ENCODE peak calls at places on chromosome 20, in ten cellular contexts. O is GM12878; N is endothelial cell of umbilical vein; S is MM.1S; C is CD8-positive, alpha-beta T cell; Z is stomach; D is PC-3; A is ascending aorta; F is mesendoderm; R is aorta. B is an unnamed sample.

GRCh38 chr20:10239954-10240353 is 21.3 kb downstream of the SNAP25 start:
- DNase-seq in O (no peak), N (peak; percentile 29), S (no peak), C (no peak), Z (peak; percentile 38), D (peak; percentile 32), A (no peak), F (no peak), R (no peak), B (no peak)

GRCh38 chr20:32619586-32619985 is 34.5 kb upstream of the NOL4L start:
- DNase-seq in O (no peak), N (no peak), S (no peak), C (no peak), Z (no peak), D (no peak), A (no peak), F (no peak), R (no peak), B (no peak)

GRCh38 chr20:4956200-4956810 is 45.0 kb downstream of the SLC23A2 start:
- DNase-seq in O (no peak), N (peak; percentile 79), S (peak; percentile 61), C (no peak), Z (no peak), D (peak; percentile 86), A (no peak), F (peak; percentile 62), R (no peak), B (no peak)

GRCh38 chr20:59518881-59519706 is 85.2 kb upstream of the PHACTR3 start:
- DNase-seq in O (no peak), N (peak; percentile 46), S (peak; percentile 60), C (no peak), Z (peak; percentile 37), D (peak; percentile 80), A (no peak), F (peak; percentile 79), R (no peak), B (peak; percentile 81)

GRCh38 chr20:44585042-44585968 is 2.9 kb downstream of the PKIG start:
- DNase-seq in O (peak; percentile 73), N (no peak), S (no peak), C (no peak), Z (no peak), D (no peak), A (no peak), F (no peak), R (no peak), B (no peak)

GRCh38 chr20:38320221-38320620 is 16.3 kb downstream of the BPI start:
- DNase-seq in O (no peak), N (no peak), S (no peak), C (no peak), Z (no peak), D (no peak), A (no peak), F (no peak), R (no peak), B (no peak)

GRCh38 chr20:6081236-6081635 is 27.4 kb upstream of the LRRN4 start:
- DNase-seq in O (no peak), N (no peak), S (no peak), C (no peak), Z (no peak), D (peak; percentile 23), A (no peak), F (no peak), R (no peak), B (no peak)

GRCh38 chr20:46230811-46231282 is 77.5 kb downstream of the CDH22 start:
- DNase-seq in O (no peak), N (peak; percentile 21), S (peak; percentile 21), C (no peak), Z (no peak), D (peak; percentile 52), A (no peak), F (peak; percentile 87), R (no peak), B (peak; percentile 84)

GRCh38 chr20:33668087-33668790 is 1.5 kb downstream of the ACTL10 start:
- DNase-seq in O (no peak), N (no peak), S (no peak), C (peak; percentile 71), Z (peak; percentile 88), D (no peak), A (no peak), F (no peak), R (peak; percentile 92), B (peak; percentile 93)

GRCh38 chr20:4820833-4821518 is 99.3 kb downstream of the PRND start:
- DNase-seq in O (no peak), N (peak; percentile 22), S (no peak), C (no peak), Z (no peak), D (peak; percentile 81), A (no peak), F (no peak), R (no peak), B (no peak)

GRCh38 chr20:63850689-63851547 is 10.4 kb upstream of the ABHD16B start:
- DNase-seq in O (peak; percentile 83), N (no peak), S (peak; percentile 52), C (no peak), Z (no peak), D (no peak), A (no peak), F (no peak), R (no peak), B (no peak)

GRCh38 chr20:11453430-11453829 is 464.3 kb upstream of the BTBD3 start:
- DNase-seq in O (no peak), N (peak; percentile 64), S (no peak), C (no peak), Z (no peak), D (peak; percentile 71), A (no peak), F (no peak), R (no peak), B (no peak)

GRCh38 chr20:50635676-50636600 is 55.4 kb downstream of the RIPOR3 start:
- DNase-seq in O (no peak), N (peak; percentile 54), S (peak; percentile 48), C (peak; percentile 40), Z (peak; percentile 81), D (peak; percentile 80), A (peak; percentile 73), F (peak; percentile 94), R (peak; percentile 87), B (peak; percentile 94)

GRCh38 chr20:38112249-38112942 is 52.7 kb downstream of the TGM2 start:
- DNase-seq in O (no peak), N (no peak), S (no peak), C (no peak), Z (no peak), D (no peak), A (no peak), F (no peak), R (no peak), B (no peak)

GRCh38 chr20:35663813-35664543 is 722 bp downstream of the CPNE1 start:
- DNase-seq in O (no peak), N (peak; percentile 45), S (peak; percentile 65), C (peak; percentile 81), Z (peak; percentile 52), D (peak; percentile 28), A (peak; percentile 68), F (peak; percentile 89), R (no peak), B (peak; percentile 79)

GRCh38 chr20:35665949-35666288 is 1.2 kb upstream of the CPNE1 start:
- DNase-seq in O (no peak), N (no peak), S (no peak), C (no peak), Z (no peak), D (no peak), A (no peak), F (no peak), R (no peak), B (no peak)

GRCh38 chr20:35663516-35663812 is 1.2 kb downstream of the CPNE1 start:
- DNase-seq in O (no peak), N (no peak), S (peak; percentile 34), C (no peak), Z (no peak), D (peak; percentile 47), A (no peak), F (no peak), R (no peak), B (no peak)

GRCh38 chr20:35662541-35662940 is 2.2 kb downstream of the CPNE1 start:
- DNase-seq in O (no peak), N (peak; percentile 12), S (no peak), C (no peak), Z (no peak), D (peak; percentile 9), A (no peak), F (no peak), R (no peak), B (no peak)

GRCh38 chr20:35664544-35665206 is at the start of the genes CPNE1 and RBM12:
- DNase-seq in O (peak; percentile 79), N (peak; percentile 94), S (peak; percentile 93), C (peak; percentile 93), Z (peak; percentile 92), D (peak; percentile 93), A (peak; percentile 95), F (peak; percentile 97), R (peak; percentile 97), B (peak; percentile 99)
- H3K4me1 ChIP-seq in O (peaks cover 10% of the 10 kb centered on the region), N (peaks cover 19% of the 10 kb centered on the region), S (peaks cover 31% of the 10 kb centered on the region), C (peaks cover 29% of the 10 kb centered on the region), Z (peaks cover 40% of the 10 kb centered on the region), D (peaks cover 33% of the 10 kb centered on the region), A (peaks cover 2% of the 10 kb centered on the region), F (no peaks in the 10 kb centered on the region), R (peaks cover 6% of the 10 kb centered on the region), B (peaks cover 30% of the 10 kb centered on the region)

GRCh38 chr20:35257175-35257909 is 20.6 kb downstream of the MMP24OS start:
- DNase-seq in O (no peak), N (peak; percentile 63), S (no peak), C (no peak), Z (no peak), D (peak; percentile 8), A (no peak), F (no peak), R (no peak), B (no peak)
- H3K27me3 ChIP-seq in O (no peaks in the 10 kb centered on the region), N (no peaks in the 10 kb centered on the region), S (no peaks in the 10 kb centered on the region), C (no peaks in the 10 kb centered on the region), Z (no peaks in the 10 kb centered on the region), D (no peaks in the 10 kb centered on the region), A (no peaks in the 10 kb centered on the region), F (no peaks in the 10 kb centered on the region), R (no peaks in the 10 kb centered on the region), B (no peaks in the 10 kb centered on the region)

GRCh38 chr20:41553142-41553879 is 64.9 kb downstream of the CHD6 start:
- DNase-seq in O (no peak), N (no peak), S (no peak), C (no peak), Z (no peak), D (no peak), A (no peak), F (no peak), R (no peak), B (no peak)
- H3K4me3 ChIP-seq in O (no peak overlapping the region), N (no peak overlapping the region), S (no peak overlapping the region), C (no peak overlapping the region), Z (no peak overlapping the region), D (no peak overlapping the region), A (no peak overlapping the region), F (no peak overlapping the region), R (no peak overlapping the region), B (no peak overlapping the region)

DNA sequence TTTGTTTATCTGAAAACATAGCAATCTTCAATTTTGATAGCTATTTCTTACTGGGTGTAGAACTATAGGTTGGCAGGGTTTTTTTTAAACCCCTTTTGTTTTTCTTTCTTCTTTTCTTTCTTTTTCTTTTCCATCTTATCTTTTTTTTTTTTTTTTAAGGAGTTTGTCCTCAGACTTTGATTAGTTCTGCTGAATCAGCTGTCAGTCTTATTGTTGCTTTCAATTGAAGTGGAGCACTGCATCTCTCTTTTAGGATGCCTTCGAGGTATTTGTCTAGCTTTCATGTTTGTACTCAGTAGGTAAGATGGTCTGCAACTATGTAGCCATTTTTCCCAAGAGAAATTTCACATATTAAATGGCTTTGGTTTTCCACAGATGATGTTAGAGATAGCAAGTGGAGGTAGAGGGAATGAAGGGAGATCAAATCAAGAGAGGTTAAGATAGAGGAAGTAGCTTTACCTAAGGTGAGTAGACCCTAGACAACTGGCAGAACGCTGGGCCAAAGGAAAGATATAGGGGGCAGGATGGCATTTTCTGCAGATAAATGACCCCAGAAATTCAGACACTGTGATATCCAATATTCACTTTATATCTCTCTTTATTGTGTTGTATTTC is 137.1 kb downstream of the BCAS1 start:
- DNase-seq in O (no peak), N (no peak), S (no peak), C (no peak), Z (no peak), D (no peak), A (no peak), F (no peak), R (no peak), B (no peak)
- H3K4me1 ChIP-seq in O (peaks cover 52% of the 10 kb centered on the region), N (peaks cover 22% of the 10 kb centered on the region), S (peaks cover 63% of the 10 kb centered on the region), C (peaks cover 32% of the 10 kb centered on the region), Z (peaks cover 15% of the 10 kb centered on the region), D (peaks cover 19% of the 10 kb centered on the region), A (no peaks in the 10 kb centered on the region), F (peaks cover 12% of the 10 kb centered on the region), R (no peaks in the 10 kb centered on the region), B (peaks cover 11% of the 10 kb centered on the region)